ENCODE peak calls at places on chromosome 19, in seven cellular contexts. L, E, N, M, H, K and T are unnamed samples.

GRCh38 chr19:58572818-58573657 is at the start of gene MZF1:
- DNase-seq in K (peak; percentile 100), N (peak; percentile 98), L (peak; percentile 100), H (peak; percentile 99), M (peak; percentile 100), E (peak; percentile 97), T (peak; percentile 100)

GRCh38 chr19:45424191-45425058 is 708 bp upstream of the ERCC1 start:
- DNase-seq in L (peak; percentile 92), H (peak; percentile 87), K (peak; percentile 94), N (peak; percentile 37), M (peak; percentile 48), E (peak; percentile 93), T (no peak)

GRCh38 chr19:17797397-17798201 is 2.7 kb downstream of the B3GNT3 start:
- DNase-seq in M (no peak), K (no peak), H (peak; percentile 85), L (no peak), N (no peak), E (peak; percentile 95), T (no peak)

GRCh38 chr19:40322271-40322610 is 26.0 kb downstream of the C19orf47 start:
- DNase-seq in L (no peak), H (no peak), K (no peak), M (no peak), E (no peak), N (no peak), T (no peak)

GRCh38 chr19:33580026-33580644 is 41.6 kb upstream of the CHST8 start:
- DNase-seq in L (no peak), M (no peak), E (no peak), H (peak; percentile 81), N (no peak), K (no peak), T (no peak)

GRCh38 chr19:10554760-10555612 is 10.8 kb downstream of the KRI1 start:
- DNase-seq in K (no peak), H (no peak), E (peak; percentile 71), L (no peak), M (no peak), N (peak; percentile 28), T (no peak)

GRCh38 chr19:2084993-2085720 is 11.0 kb downstream of the MOB3A start:
- DNase-seq in E (no peak), M (peak; percentile 94), L (peak; percentile 60), N (peak; percentile 90), H (no peak), K (peak; percentile 87), T (no peak)

GRCh38 chr19:2260341-2260751 is 4.1 kb upstream of the JSRP1 start:
- DNase-seq in L (no peak), E (no peak), H (no peak), K (no peak), M (no peak), N (no peak), T (no peak)

GRCh38 chr19:17684256-17684655 is 3.9 kb downstream of the UNC13A start:
- DNase-seq in L (no peak), K (no peak), M (no peak), E (no peak), H (no peak), N (no peak), T (no peak)

GRCh38 chr19:36687214-36688056 is at the start of gene ZNF567:
- DNase-seq in L (peak; percentile 96), K (peak; percentile 98), H (peak; percentile 99), E (peak; percentile 95), N (peak; percentile 96), M (peak; percentile 92), T (peak; percentile 99)

GRCh38 chr19:12777217-12778019 is 2.1 kb upstream of the HOOK2 start:
- DNase-seq in N (peak; percentile 82), K (peak; percentile 89), L (peak; percentile 84), E (peak; percentile 73), H (peak; percentile 87), M (peak; percentile 83), T (no peak)

GRCh38 chr19:33226550-33227241 is 1.0 kb upstream of the SLC7A10 start:
- DNase-seq in L (peak; percentile 94), K (no peak), M (no peak), H (no peak), E (no peak), N (no peak), T (no peak)

GRCh38 chr19:13849991-13850909 is 26.7 kb upstream of the NANOS3 start:
- DNase-seq in E (no peak), L (peak; percentile 87), H (peak; percentile 85), N (peak; percentile 75), K (peak; percentile 90), M (peak; percentile 85), T (no peak)

GRCh38 chr19:38736036-38736412 is 8.2 kb downstream of the CAPN12 start:
- DNase-seq in H (peak; percentile 72), E (no peak), N (peak; percentile 82), K (no peak), L (no peak), M (peak; percentile 58), T (peak; percentile 90)

GRCh38 chr19:38351865-38352395 is 16.3 kb downstream of the CATSPERG start:
- DNase-seq in M (no peak), N (no peak), E (no peak), L (no peak), K (no peak), H (no peak), T (no peak)

GRCh38 chr19:5349041-5349440 is 8.4 kb upstream of the PTPRS start:
- DNase-seq in N (no peak), L (no peak), K (no peak), H (peak; percentile 12), E (no peak), M (no peak), T (no peak)

GRCh38 chr19:41734156-41734555 is 21.2 kb upstream of the CEACAM6 start:
- DNase-seq in K (no peak), E (no peak), H (no peak), M (no peak), N (no peak), L (no peak), T (no peak)

GRCh38 chr19:46211201-46211881 is 18.2 kb upstream of the IGFL1 start:
- DNase-seq in E (peak; percentile 74), N (no peak), L (peak; percentile 34), H (peak; percentile 77), K (no peak), M (no peak), T (no peak)

GRCh38 chr19:2097330-2098327 is 914 bp downstream of the IZUMO4 start:
- DNase-seq in H (no peak), L (no peak), E (no peak), K (no peak), N (peak; percentile 80), M (no peak), T (peak; percentile 90)

GRCh38 chr19:35194022-35194984 is 34.2 kb downstream of the FAM187B start:
- DNase-seq in K (no peak), H (no peak), E (no peak), N (no peak), M (no peak), L (no peak), T (no peak)

GRCh38 chr19:5983367-5983955 is 5.5 kb upstream of the RANBP3 start:
- DNase-seq in M (no peak), E (no peak), L (peak; percentile 65), N (no peak), K (no peak), H (no peak), T (no peak)

GRCh38 chr19:16589917-16590316 is 17.7 kb upstream of the SLC35E1 start:
- DNase-seq in E (no peak), L (no peak), H (no peak), M (no peak), K (no peak), N (no peak), T (no peak)

GRCh38 chr19:16366433-16367268 is 42.0 kb downstream of the KLF2 start:
- DNase-seq in K (no peak), E (no peak), L (no peak), N (peak; percentile 78), H (no peak), M (no peak), T (no peak)

GRCh38 chr19:48907671-48908070 is 7.6 kb downstream of the NUCB1 start:
- DNase-seq in E (no peak), M (no peak), N (no peak), L (no peak), K (no peak), H (no peak), T (no peak)

GRCh38 chr19:1851581-1852293 is 3.5 kb upstream of the REXO1 start:
- DNase-seq in K (no peak), N (peak; percentile 77), M (peak; percentile 54), L (no peak), H (no peak), E (no peak), T (no peak)

DNA sequence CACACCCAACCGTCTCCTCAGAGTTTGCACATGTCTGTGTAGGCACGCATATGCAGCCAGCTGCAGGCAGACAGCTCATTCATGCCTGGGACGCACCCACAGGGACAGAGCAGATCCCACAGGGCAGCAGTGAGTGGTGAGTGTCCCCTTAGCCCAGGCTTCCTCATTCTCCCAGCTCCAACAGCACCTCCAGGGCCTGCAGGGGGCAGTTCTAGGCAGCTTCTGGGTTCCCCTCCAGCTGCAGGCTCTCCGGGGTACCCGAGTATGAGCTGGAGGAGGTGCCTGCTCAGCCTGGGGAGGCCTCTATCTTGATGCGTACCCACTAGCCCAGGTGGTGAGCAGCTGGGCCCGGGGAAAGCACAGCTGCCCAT is 1.3 kb upstream of the SHANK1 start:
- DNase-seq in E (no peak), N (no peak), M (no peak), L (no peak), H (no peak), K (no peak), T (no peak)
- TF ChIP-seq CTCF in E (no peak), N (no peak), M (no peak), L (peak; percentile 10), H (no peak), K (no peak), T (no peak)

DNA sequence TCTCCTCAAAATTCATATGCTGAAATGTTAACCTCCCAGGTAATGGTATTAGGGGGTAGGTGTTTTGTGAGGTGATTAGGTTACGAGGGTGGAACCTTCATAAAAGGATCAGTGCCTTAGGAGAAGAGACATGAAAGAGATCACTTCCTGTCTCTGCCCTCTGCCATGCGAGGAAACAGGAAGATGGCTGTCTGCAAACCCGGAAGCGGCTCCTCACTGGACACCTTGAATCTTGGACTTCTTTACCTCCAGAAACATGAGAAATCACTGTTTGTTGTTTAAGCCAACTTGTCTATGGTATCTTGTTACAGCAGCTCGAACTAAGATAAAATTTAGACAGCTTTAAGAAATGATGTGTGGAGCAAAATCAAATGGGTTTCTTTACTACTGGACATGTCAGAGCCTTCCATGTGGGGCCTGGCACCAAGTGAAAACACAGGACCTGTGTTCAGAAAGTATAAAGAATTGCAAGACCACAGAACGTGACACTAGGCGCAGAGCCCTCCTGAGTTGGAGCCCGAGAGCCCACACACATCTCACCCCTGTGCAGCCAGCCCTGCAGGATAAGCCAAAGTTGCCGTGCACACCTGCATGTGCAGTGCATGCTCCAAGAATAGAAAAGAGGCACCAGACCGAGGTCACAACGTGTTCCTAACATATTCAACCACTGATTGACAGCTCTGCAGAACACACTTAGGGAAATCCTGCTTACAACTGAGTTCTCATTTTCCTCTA is 112.5 kb upstream of the UQCRFS1 start:
- DNase-seq in K (no peak), E (no peak), L (no peak), M (no peak), H (no peak), N (no peak), T (no peak)
- TF ChIP-seq CTCF in K (no peak), E (no peak), L (no peak), M (no peak), H (no peak), N (no peak), T (no peak)

GRCh38 chr19:19347401-19347800 is 26.8 kb downstream of the MAU2 start:
- DNase-seq in M (no peak), L (no peak), H (no peak), E (no peak), K (no peak), N (no peak), T (no peak)
- TF ChIP-seq CTCF in M (no peak), L (no peak), H (no peak), E (no peak), K (no peak), N (no peak), T (no peak)

GRCh38 chr19:3278749-3279148 is 54.3 kb downstream of the CELF5 start:
- DNase-seq in H (no peak), E (no peak), K (no peak), L (no peak), M (no peak), N (no peak), T (no peak)
- TF ChIP-seq CTCF in H (no peak), E (no peak), K (no peak), L (no peak), M (no peak), N (no peak), T (no peak)